ENCODE peak calls at places on chromosomes 13 and 19, in seven cellular contexts. One of them, this sample, is unnamed.

GRCh38 chr19:2048959-2049740 is 1.9 kb downstream of the MKNK2 start:
- DNase-seq in mesenchymal stem cell: peak
- DNase-seq in H1: no peak
- DNase-seq in IMR-90: no peak
- DNase-seq in neuronal stem cell: no peak
- DNase-seq in trophoblast cell: peak
- DNase-seq in mesendoderm: no peak
- DNase-seq in this sample: peak

GRCh38 chr19:12065100-12065538 is 588 bp downstream of the ZNF844 start:
- DNase-seq in mesenchymal stem cell: peak
- DNase-seq in H1: no peak
- DNase-seq in IMR-90: peak
- DNase-seq in neuronal stem cell: no peak
- DNase-seq in trophoblast cell: peak
- DNase-seq in mesendoderm: peak
- DNase-seq in this sample: no peak

GRCh38 chr19:38666662-38667448 is 19.4 kb downstream of the ACTN4 start:
- DNase-seq in mesenchymal stem cell: peak
- DNase-seq in H1: no peak
- DNase-seq in IMR-90: peak
- DNase-seq in neuronal stem cell: peak
- DNase-seq in trophoblast cell: no peak
- DNase-seq in mesendoderm: peak
- DNase-seq in this sample: no peak

GRCh38 chr13:79995334-79995733 is 345.6 kb downstream of the SPRY2 start:
- DNase-seq in mesenchymal stem cell: peak
- DNase-seq in H1: no peak
- DNase-seq in IMR-90: peak
- DNase-seq in neuronal stem cell: no peak
- DNase-seq in trophoblast cell: no peak
- DNase-seq in mesendoderm: peak
- DNase-seq in this sample: no peak

GRCh38 chr13:110012102-110012739 is 225.8 kb upstream of the IRS2 start:
- DNase-seq in mesenchymal stem cell: peak
- DNase-seq in H1: no peak
- DNase-seq in IMR-90: peak
- DNase-seq in neuronal stem cell: no peak
- DNase-seq in trophoblast cell: peak
- DNase-seq in mesendoderm: no peak
- DNase-seq in this sample: no peak

GRCh38 chr13:98462946-98463345 is 114.0 kb downstream of the STK24 start:
- DNase-seq in mesenchymal stem cell: no peak
- DNase-seq in H1: no peak
- DNase-seq in IMR-90: no peak
- DNase-seq in neuronal stem cell: no peak
- DNase-seq in trophoblast cell: no peak
- DNase-seq in mesendoderm: no peak
- DNase-seq in this sample: no peak

GRCh38 chr13:95133498-95133897 is 167.8 kb downstream of the ABCC4 start:
- DNase-seq in mesenchymal stem cell: no peak
- DNase-seq in H1: no peak
- DNase-seq in IMR-90: no peak
- DNase-seq in neuronal stem cell: no peak
- DNase-seq in trophoblast cell: peak
- DNase-seq in mesendoderm: no peak
- DNase-seq in this sample: peak

GRCh38 chr19:1066251-1066747 is 668 bp upstream of the ARHGAP45 start:
- DNase-seq in mesenchymal stem cell: no peak
- DNase-seq in H1: no peak
- DNase-seq in IMR-90: no peak
- DNase-seq in neuronal stem cell: no peak
- DNase-seq in trophoblast cell: peak
- DNase-seq in mesendoderm: peak
- DNase-seq in this sample: peak

GRCh38 chr13:98451676-98452105 is 125.2 kb downstream of the STK24 start:
- DNase-seq in mesenchymal stem cell: no peak
- DNase-seq in H1: no peak
- DNase-seq in IMR-90: peak
- DNase-seq in neuronal stem cell: no peak
- DNase-seq in trophoblast cell: no peak
- DNase-seq in mesendoderm: no peak
- DNase-seq in this sample: no peak

GRCh38 chr13:39451860-39452301 is 151.1 kb downstream of the LHFPL6 start:
- DNase-seq in mesenchymal stem cell: peak
- DNase-seq in H1: no peak
- DNase-seq in IMR-90: peak
- DNase-seq in neuronal stem cell: no peak
- DNase-seq in trophoblast cell: peak
- DNase-seq in mesendoderm: no peak
- DNase-seq in this sample: no peak

GRCh38 chr19:18895828-18896341 is at the start of gene CERS1:
- DNase-seq in mesenchymal stem cell: no peak
- DNase-seq in H1: no peak
- DNase-seq in IMR-90: no peak
- DNase-seq in neuronal stem cell: peak
- DNase-seq in trophoblast cell: peak
- DNase-seq in mesendoderm: peak
- DNase-seq in this sample: no peak

GRCh38 chr19:3068071-3068470 is 5.8 kb upstream of the TLE5 start:
- DNase-seq in mesenchymal stem cell: no peak
- DNase-seq in H1: no peak
- DNase-seq in IMR-90: no peak
- DNase-seq in neuronal stem cell: no peak
- DNase-seq in trophoblast cell: no peak
- DNase-seq in mesendoderm: no peak
- DNase-seq in this sample: no peak

GRCh38 chr19:43469160-43469480 is 3.7 kb upstream of the LYPD3 start:
- DNase-seq in mesenchymal stem cell: no peak
- DNase-seq in H1: no peak
- DNase-seq in IMR-90: no peak
- DNase-seq in neuronal stem cell: no peak
- DNase-seq in trophoblast cell: peak
- DNase-seq in mesendoderm: no peak
- DNase-seq in this sample: no peak

GRCh38 chr19:2495130-2495641 is 19.3 kb downstream of the GADD45B start:
- DNase-seq in mesenchymal stem cell: peak
- DNase-seq in H1: no peak
- DNase-seq in IMR-90: peak
- DNase-seq in neuronal stem cell: no peak
- DNase-seq in trophoblast cell: peak
- DNase-seq in mesendoderm: no peak
- DNase-seq in this sample: no peak

GRCh38 chr19:18291590-18292459 is 10.4 kb upstream of the JUND start:
- DNase-seq in mesenchymal stem cell: peak
- DNase-seq in H1: no peak
- DNase-seq in IMR-90: peak
- DNase-seq in neuronal stem cell: no peak
- DNase-seq in trophoblast cell: peak
- DNase-seq in mesendoderm: peak
- DNase-seq in this sample: peak

GRCh38 chr13:112943309-112944125 is 25.5 kb upstream of the MCF2L start:
- DNase-seq in mesenchymal stem cell: peak
- DNase-seq in H1: no peak
- DNase-seq in IMR-90: peak
- DNase-seq in neuronal stem cell: peak
- DNase-seq in trophoblast cell: peak
- DNase-seq in mesendoderm: peak
- DNase-seq in this sample: peak

GRCh38 chr19:13079542-13079986 is 23.1 kb downstream of the LYL1 start:
- DNase-seq in mesenchymal stem cell: no peak
- DNase-seq in H1: no peak
- DNase-seq in IMR-90: peak
- DNase-seq in neuronal stem cell: no peak
- DNase-seq in trophoblast cell: no peak
- DNase-seq in mesendoderm: no peak
- DNase-seq in this sample: no peak

GRCh38 chr19:461664-462551 is 1.1 kb upstream of the SHC2 start:
- DNase-seq in mesenchymal stem cell: peak
- DNase-seq in H1: no peak
- DNase-seq in IMR-90: no peak
- DNase-seq in neuronal stem cell: no peak
- DNase-seq in trophoblast cell: no peak
- DNase-seq in mesendoderm: peak
- DNase-seq in this sample: peak

GRCh38 chr19:49565261-49565660 is 15.1 kb downstream of the NOSIP start:
- DNase-seq in mesenchymal stem cell: no peak
- DNase-seq in H1: no peak
- DNase-seq in IMR-90: no peak
- DNase-seq in neuronal stem cell: no peak
- DNase-seq in trophoblast cell: no peak
- DNase-seq in mesendoderm: no peak
- DNase-seq in this sample: no peak

GRCh38 chr19:39137131-39137530 is 11.5 kb downstream of the PAK4 start:
- DNase-seq in mesenchymal stem cell: no peak
- DNase-seq in H1: no peak
- DNase-seq in IMR-90: no peak
- DNase-seq in neuronal stem cell: no peak
- DNase-seq in trophoblast cell: no peak
- DNase-seq in mesendoderm: no peak
- DNase-seq in this sample: no peak

GRCh38 chr13:31437975-31438374 is 238.2 kb downstream of the B3GLCT start:
- DNase-seq in mesenchymal stem cell: no peak
- DNase-seq in H1: no peak
- DNase-seq in IMR-90: no peak
- DNase-seq in neuronal stem cell: no peak
- DNase-seq in trophoblast cell: peak
- DNase-seq in mesendoderm: peak
- DNase-seq in this sample: no peak

GRCh38 chr13:46796515-46797467 is at the start of gene ESD:
- DNase-seq in mesenchymal stem cell: peak
- DNase-seq in H1: peak
- DNase-seq in IMR-90: peak
- DNase-seq in neuronal stem cell: peak
- DNase-seq in trophoblast cell: peak
- DNase-seq in mesendoderm: peak
- DNase-seq in this sample: peak
- H2BK5ac ChIP-seq in mesenchymal stem cell: peak
- H2BK5ac ChIP-seq in H1: peak
- H2BK5ac ChIP-seq in IMR-90: peak
- H2BK5ac ChIP-seq in neuronal stem cell: peak
- H2BK5ac ChIP-seq in trophoblast cell: peak
- H2BK5ac ChIP-seq in mesendoderm: peak
- H2BK5ac ChIP-seq in this sample: no peak

DNA sequence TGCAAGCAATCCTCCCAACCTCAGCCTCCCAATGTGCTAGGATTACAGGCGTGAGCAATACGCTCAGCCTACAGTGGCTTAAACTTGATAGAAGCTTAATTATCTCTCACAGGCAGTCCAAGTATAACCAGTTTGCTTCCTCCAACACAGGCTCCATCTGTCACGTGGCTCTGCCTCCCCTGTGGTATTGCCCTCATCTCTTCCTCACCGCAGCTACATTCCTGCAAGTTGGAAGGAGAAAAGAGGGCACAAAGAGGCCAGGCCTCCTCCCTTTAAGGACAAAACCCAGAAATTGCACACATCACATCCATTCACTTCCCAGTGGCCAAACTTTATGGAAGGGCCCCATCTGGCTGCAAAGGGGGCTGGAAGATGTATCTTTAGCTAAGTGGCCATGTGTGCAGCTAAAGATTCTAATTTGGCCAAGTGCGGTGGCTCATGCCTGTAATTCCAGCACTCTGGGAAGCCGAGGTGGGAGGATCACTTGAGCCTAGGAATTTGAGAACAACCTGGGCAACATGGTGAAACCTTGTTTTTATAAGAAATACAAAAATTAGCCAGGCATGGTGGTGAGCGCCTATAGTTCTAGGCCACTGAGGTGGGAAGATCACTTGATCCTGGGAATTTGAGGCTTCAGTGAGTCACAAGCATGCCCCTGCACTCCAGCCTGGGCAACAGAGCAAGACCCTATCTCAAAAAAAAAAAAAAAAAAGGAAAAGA is 3.1 kb upstream of the SDHAF1 start:
- DNase-seq in mesenchymal stem cell: no peak
- DNase-seq in H1: no peak
- DNase-seq in IMR-90: no peak
- DNase-seq in neuronal stem cell: no peak
- DNase-seq in trophoblast cell: peak
- DNase-seq in mesendoderm: no peak
- DNase-seq in this sample: no peak
- H2BK5ac ChIP-seq in mesenchymal stem cell: no peak
- H2BK5ac ChIP-seq in H1: no peak
- H2BK5ac ChIP-seq in IMR-90: no peak
- H2BK5ac ChIP-seq in neuronal stem cell: no peak
- H2BK5ac ChIP-seq in trophoblast cell: no peak
- H2BK5ac ChIP-seq in mesendoderm: no peak
- H2BK5ac ChIP-seq in this sample: no peak

GRCh38 chr19:45769054-45769782 is at the start of gene SIX5:
- DNase-seq in mesenchymal stem cell: peak
- DNase-seq in H1: peak
- DNase-seq in IMR-90: peak
- DNase-seq in neuronal stem cell: peak
- DNase-seq in trophoblast cell: peak
- DNase-seq in mesendoderm: peak
- DNase-seq in this sample: peak

GRCh38 chr19:45771331-45771933 is 2.4 kb upstream of the SIX5 start:
- DNase-seq in mesenchymal stem cell: no peak
- DNase-seq in H1: no peak
- DNase-seq in IMR-90: no peak
- DNase-seq in neuronal stem cell: no peak
- DNase-seq in trophoblast cell: peak
- DNase-seq in mesendoderm: no peak
- DNase-seq in this sample: no peak

GRCh38 chr19:45770192-45771101 is 1.4 kb upstream of the SIX5 start:
- DNase-seq in mesenchymal stem cell: peak
- DNase-seq in H1: peak
- DNase-seq in IMR-90: peak
- DNase-seq in neuronal stem cell: peak
- DNase-seq in trophoblast cell: peak
- DNase-seq in mesendoderm: peak
- DNase-seq in this sample: peak

GRCh38 chr19:45768644-45769053 is 403 bp downstream of the SIX5 start:
- DNase-seq in mesenchymal stem cell: peak
- DNase-seq in H1: no peak
- DNase-seq in IMR-90: peak
- DNase-seq in neuronal stem cell: no peak
- DNase-seq in trophoblast cell: peak
- DNase-seq in mesendoderm: peak
- DNase-seq in this sample: no peak

DNA sequence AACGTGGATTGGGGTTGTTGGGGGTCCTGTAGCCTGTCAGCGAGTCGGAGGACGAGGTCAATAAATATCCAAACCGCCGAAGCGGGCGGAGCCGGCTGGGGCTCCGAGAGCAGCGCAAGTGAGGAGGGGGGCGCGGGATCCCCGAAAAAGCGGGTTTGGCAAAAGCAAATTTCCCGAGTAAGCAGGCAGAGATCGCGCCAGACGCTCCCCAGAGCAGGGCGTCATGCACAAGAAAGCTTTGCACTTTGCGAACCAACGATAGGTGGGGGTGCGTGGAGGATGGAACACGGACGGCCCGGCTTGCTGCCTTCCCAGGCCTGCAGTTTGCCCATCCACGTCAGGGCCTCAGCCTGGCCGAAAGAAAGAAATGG is 754 bp upstream of the SIX5 start:
- DNase-seq in mesenchymal stem cell: peak
- DNase-seq in H1: no peak
- DNase-seq in IMR-90: peak
- DNase-seq in neuronal stem cell: no peak
- DNase-seq in trophoblast cell: peak
- DNase-seq in mesendoderm: no peak
- DNase-seq in this sample: no peak
- H2BK5ac ChIP-seq in mesenchymal stem cell: peak
- H2BK5ac ChIP-seq in H1: peak
- H2BK5ac ChIP-seq in IMR-90: peak
- H2BK5ac ChIP-seq in neuronal stem cell: peak
- H2BK5ac ChIP-seq in trophoblast cell: peak
- H2BK5ac ChIP-seq in mesendoderm: no peak
- H2BK5ac ChIP-seq in this sample: no peak

GRCh38 chr19:29510701-29511265 is 15.0 kb upstream of the VSTM2B start:
- DNase-seq in mesenchymal stem cell: no peak
- DNase-seq in H1: no peak
- DNase-seq in IMR-90: no peak
- DNase-seq in neuronal stem cell: no peak
- DNase-seq in trophoblast cell: no peak
- DNase-seq in mesendoderm: no peak
- DNase-seq in this sample: no peak
- H2BK5ac ChIP-seq in mesenchymal stem cell: no peak
- H2BK5ac ChIP-seq in H1: no peak
- H2BK5ac ChIP-seq in IMR-90: no peak
- H2BK5ac ChIP-seq in neuronal stem cell: no peak
- H2BK5ac ChIP-seq in trophoblast cell: no peak
- H2BK5ac ChIP-seq in mesendoderm: no peak
- H2BK5ac ChIP-seq in this sample: no peak

This sample was measured in H9.